ENCODE peak calls at places on chromosomes 1 and 21, in ten cellular contexts. R is PC-3, V is Karpas-422, D is IMR-90, M is GM23338, W is neural progenitor cell, Z is mammary epithelial cell, X is fibroblast of lung, L is keratinocyte, G is PC-9. A is an unnamed sample.

GRCh38 chr1:91831132-91831930 is 54.6 kb downstream of the TGFBR3 start:
- DNase-seq in V (no peak), M (no peak), L (no peak), W (no peak), R (no peak), D (peak; percentile 86), Z (no peak), G (no peak), X (peak; percentile 20), A (no peak)

GRCh38 chr21:42195378-42196031 is 23.4 kb upstream of the ABCG1 start:
- DNase-seq in W (no peak), R (no peak), L (no peak), D (peak; percentile 55), G (no peak), V (no peak), M (no peak), X (no peak), Z (no peak), A (no peak)

GRCh38 chr1:30808067-30808662 is 50.6 kb upstream of the LAPTM5 start:
- DNase-seq in R (no peak), W (no peak), G (no peak), M (no peak), D (no peak), X (no peak), L (no peak), Z (no peak), V (no peak), A (no peak)

GRCh38 chr1:67558449-67559193 is 126.4 kb upstream of the GADD45A start:
- DNase-seq in X (no peak), V (peak; percentile 37), R (no peak), Z (no peak), M (no peak), L (no peak), D (no peak), G (no peak), W (no peak), A (no peak)

GRCh38 chr1:28326505-28326904 is 2.3 kb upstream of the MED18 start:
- DNase-seq in G (no peak), V (peak; percentile 51), M (no peak), R (no peak), X (no peak), W (no peak), L (no peak), D (no peak), Z (no peak), A (no peak)

GRCh38 chr1:91383461-91383860 is 21.2 kb downstream of the HFM1 start:
- DNase-seq in X (peak; percentile 47), G (no peak), R (no peak), D (peak; percentile 17), W (no peak), M (no peak), Z (no peak), L (no peak), V (no peak), A (no peak)

GRCh38 chr1:165490175-165490574 is 45.2 kb upstream of the RXRG start:
- DNase-seq in X (no peak), R (no peak), D (no peak), M (no peak), V (no peak), G (no peak), W (no peak), Z (no peak), L (no peak), A (no peak)

GRCh38 chr1:165114022-165114888 is 242.3 kb downstream of the LMX1A start:
- DNase-seq in R (peak; percentile 91), X (peak; percentile 22), L (peak; percentile 25), W (peak; percentile 79), D (peak; percentile 30), M (peak; percentile 92), Z (peak; percentile 38), V (peak; percentile 67), G (no peak), A (peak; percentile 48)

GRCh38 chr1:226064168-226064815 is 1.8 kb downstream of the H3-3A start:
- DNase-seq in X (peak; percentile 10), G (no peak), W (no peak), M (no peak), Z (peak; percentile 39), L (no peak), R (peak; percentile 57), D (no peak), V (peak; percentile 65), A (peak; percentile 29)

GRCh38 chr1:11516961-11517635 is 38.1 kb downstream of the DISP3 start:
- DNase-seq in R (no peak), Z (no peak), L (no peak), D (no peak), X (no peak), W (no peak), V (no peak), G (no peak), M (no peak), A (no peak)

GRCh38 chr21:14533555-14534400 is 12.3 kb downstream of the SAMSN1 start:
- DNase-seq in R (peak; percentile 94), L (peak; percentile 42), Z (peak; percentile 88), D (no peak), V (no peak), W (no peak), G (peak; percentile 95), X (peak; percentile 54), M (no peak), A (peak; percentile 77)

GRCh38 chr1:14835725-14836124 is 237.2 kb downstream of the KAZN start:
- DNase-seq in V (no peak), D (peak; percentile 52), M (no peak), Z (no peak), R (no peak), W (no peak), G (no peak), X (peak; percentile 59), L (no peak), A (no peak)

GRCh38 chr21:33135925-33136324 is 66.0 kb downstream of the OLIG1 start:
- DNase-seq in M (no peak), D (no peak), V (no peak), G (no peak), Z (no peak), R (no peak), L (no peak), X (no peak), W (no peak), A (no peak)

GRCh38 chr1:45327644-45328515 is 1.2 kb downstream of the HPDL start:
- DNase-seq in L (no peak), D (no peak), X (no peak), G (no peak), V (no peak), R (no peak), M (peak; percentile 46), Z (no peak), W (no peak), A (no peak)

GRCh38 chr1:183306317-183307042 is 111.7 kb downstream of the NMNAT2 start:
- DNase-seq in R (peak; percentile 19), V (peak; percentile 66), G (no peak), D (no peak), L (no peak), X (no peak), M (peak; percentile 82), W (peak; percentile 40), Z (no peak), A (peak; percentile 15)

GRCh38 chr1:32998009-32998555 is 33.5 kb upstream of the RNF19B start:
- DNase-seq in R (no peak), G (no peak), X (peak; percentile 34), D (no peak), Z (no peak), W (no peak), V (no peak), M (no peak), L (no peak), A (peak; percentile 72)

GRCh38 chr1:10827377-10828333 is 31.2 kb upstream of the CASZ1 start:
- DNase-seq in L (no peak), V (no peak), D (no peak), X (no peak), Z (no peak), R (no peak), G (no peak), W (no peak), M (no peak), A (no peak)

GRCh38 chr1:229342902-229343587 is at the start of gene CCSAP:
- DNase-seq in D (peak; percentile 38), L (no peak), R (peak; percentile 49), G (no peak), W (peak; percentile 74), Z (peak; percentile 32), V (peak; percentile 49), M (peak; percentile 52), X (peak; percentile 56), A (peak; percentile 48)

DNA sequence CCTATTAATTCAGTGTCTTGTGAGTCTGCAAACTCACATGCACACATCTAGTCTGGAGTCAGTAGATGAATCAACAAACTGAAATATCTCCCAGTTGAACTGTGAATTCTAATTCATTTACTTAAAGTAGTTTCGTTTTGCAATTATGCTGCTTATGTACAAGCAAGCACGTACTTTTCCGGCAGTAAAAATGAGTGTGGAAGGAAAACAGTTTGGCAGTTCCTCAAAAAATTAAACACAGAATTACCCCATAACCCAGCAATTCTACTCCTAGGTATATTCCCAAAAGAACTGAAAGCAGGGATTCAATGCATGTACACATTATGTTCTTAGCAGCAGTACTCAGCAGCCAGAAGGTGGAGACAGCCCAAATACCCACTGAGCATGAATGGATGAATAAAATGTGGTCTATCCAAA is 49.3 kb downstream of the GNB1 start:
- DNase-seq in L (no peak), V (no peak), G (no peak), W (no peak), R (no peak), Z (no peak), X (no peak), M (no peak), D (no peak), A (no peak)
- H3K4me1 ChIP-seq in L (peaks cover 7% of the 10 kb centered on the region), V (peaks cover 70% of the 10 kb centered on the region), G (no peaks in the 10 kb centered on the region), W (no peaks in the 10 kb centered on the region), R (no peaks in the 10 kb centered on the region), Z (no peaks in the 10 kb centered on the region), X (peaks cover 3% of the 10 kb centered on the region), M (no peaks in the 10 kb centered on the region), D (no peaks in the 10 kb centered on the region), A (no peaks in the 10 kb centered on the region)

GRCh38 chr1:61224609-61225008 is 142.2 kb downstream of the NFIA start:
- DNase-seq in V (no peak), M (no peak), W (no peak), D (no peak), G (no peak), R (no peak), X (no peak), L (no peak), Z (no peak), A (no peak)
- H3K4me2 ChIP-seq in V (no peak overlapping the region), M (no peak overlapping the region), W (no peak overlapping the region), D (no peak overlapping the region), G (no peak overlapping the region), R (no peak overlapping the region), X (no peak overlapping the region), L (no peak overlapping the region), Z (no peak overlapping the region), A (no peak overlapping the region)

GRCh38 chr1:16178596-16179497 is 23.0 kb upstream of the EPHA2 start:
- DNase-seq in V (no peak), M (no peak), G (peak; percentile 73), L (peak; percentile 70), W (no peak), D (no peak), R (peak; percentile 65), Z (no peak), X (peak; percentile 28), A (no peak)
- H3K4me1 ChIP-seq in V (no peaks in the 10 kb centered on the region), M (peaks cover 9% of the 10 kb centered on the region), G (peaks cover 97% of the 10 kb centered on the region), L (peaks cover 63% of the 10 kb centered on the region), W (peaks cover 35% of the 10 kb centered on the region), D (peaks cover 48% of the 10 kb centered on the region), R (peaks cover 97% of the 10 kb centered on the region), Z (peaks cover 68% of the 10 kb centered on the region), X (peaks cover 56% of the 10 kb centered on the region), A (peaks cover 48% of the 10 kb centered on the region)

GRCh38 chr1:209411491-209411929 is 172.0 kb upstream of the CAMK1G start:
- DNase-seq in W (no peak), M (no peak), V (no peak), R (no peak), G (no peak), D (peak; percentile 41), Z (peak; percentile 97), L (no peak), X (peak; percentile 65), A (no peak)
- H3K4me2 ChIP-seq in W (no peak overlapping the region), M (peak overlapping the region; percentile 47), V (no peak overlapping the region), R (no peak overlapping the region), G (peak overlapping the region; percentile 27), D (no peak overlapping the region), Z (peak overlapping the region; percentile 72), L (peak overlapping the region; percentile 82), X (no peak overlapping the region), A (no peak overlapping the region)